ENCODE peak calls at places on chromosomes 4 and X, in nine cellular contexts. One of them, this sample, is unnamed.

GRCh38 chrX:150227321-150227860 is 135.7 kb upstream of the MAMLD1 start:
- ATAC-seq in IMR-90: no peak
- ATAC-seq in GM12878: no peak
- ATAC-seq in heart left ventricle: no peak
- ATAC-seq in right lobe of liver: no peak
- ATAC-seq in K562: no peak
- ATAC-seq in gastrocnemius medialis: no peak
- ATAC-seq in HCT116: no peak
- ATAC-seq in body of pancreas: no peak
- ATAC-seq in this sample: no peak

GRCh38 chr4:70623301-70623700 is 5.2 kb upstream of the ENAM start:
- ATAC-seq in gastrocnemius medialis: no peak
- ATAC-seq in IMR-90: no peak
- ATAC-seq in K562: no peak
- ATAC-seq in HCT116: no peak
- ATAC-seq in heart left ventricle: no peak
- ATAC-seq in GM12878: no peak
- ATAC-seq in right lobe of liver: no peak
- ATAC-seq in body of pancreas: peak
- ATAC-seq in this sample: no peak

GRCh38 chr4:89572224-89572858 is 264.6 kb downstream of the SNCA start:
- ATAC-seq in gastrocnemius medialis: no peak
- ATAC-seq in K562: no peak
- ATAC-seq in HCT116: no peak
- ATAC-seq in right lobe of liver: no peak
- ATAC-seq in GM12878: no peak
- ATAC-seq in IMR-90: no peak
- ATAC-seq in heart left ventricle: no peak
- ATAC-seq in body of pancreas: no peak
- ATAC-seq in this sample: no peak

GRCh38 chr4:145731026-145731425 is 51.1 kb downstream of the C4orf51 start:
- ATAC-seq in right lobe of liver: peak
- ATAC-seq in K562: no peak
- ATAC-seq in GM12878: no peak
- ATAC-seq in gastrocnemius medialis: no peak
- ATAC-seq in heart left ventricle: no peak
- ATAC-seq in IMR-90: no peak
- ATAC-seq in HCT116: no peak
- ATAC-seq in body of pancreas: peak
- ATAC-seq in this sample: no peak

GRCh38 chrX:154751121-154751668 is 318 bp upstream of the GAB3 start:
- ATAC-seq in HCT116: no peak
- ATAC-seq in heart left ventricle: peak
- ATAC-seq in body of pancreas: peak
- ATAC-seq in gastrocnemius medialis: peak
- ATAC-seq in IMR-90: peak
- ATAC-seq in GM12878: no peak
- ATAC-seq in right lobe of liver: peak
- ATAC-seq in K562: peak
- ATAC-seq in this sample: no peak

GRCh38 chr4:183165371-183165770 is 66.3 kb downstream of the WWC2 start:
- ATAC-seq in GM12878: no peak
- ATAC-seq in body of pancreas: no peak
- ATAC-seq in IMR-90: peak
- ATAC-seq in heart left ventricle: peak
- ATAC-seq in HCT116: no peak
- ATAC-seq in right lobe of liver: peak
- ATAC-seq in K562: no peak
- ATAC-seq in gastrocnemius medialis: no peak
- ATAC-seq in this sample: peak

GRCh38 chr4:38078590-38079381 is 118.6 kb downstream of the PTTG2 start:
- ATAC-seq in gastrocnemius medialis: no peak
- ATAC-seq in HCT116: peak
- ATAC-seq in GM12878: peak
- ATAC-seq in K562: no peak
- ATAC-seq in IMR-90: peak
- ATAC-seq in right lobe of liver: peak
- ATAC-seq in body of pancreas: no peak
- ATAC-seq in heart left ventricle: no peak
- ATAC-seq in this sample: no peak

GRCh38 chr4:97038146-97038516 is 1105.1 kb downstream of the STPG2 start:
- ATAC-seq in body of pancreas: no peak
- ATAC-seq in IMR-90: no peak
- ATAC-seq in HCT116: no peak
- ATAC-seq in K562: no peak
- ATAC-seq in gastrocnemius medialis: no peak
- ATAC-seq in heart left ventricle: no peak
- ATAC-seq in right lobe of liver: no peak
- ATAC-seq in GM12878: no peak
- ATAC-seq in this sample: no peak

GRCh38 chrX:119682019-119682989 is 10.7 kb downstream of the SEPTIN6 start:
- ATAC-seq in right lobe of liver: no peak
- ATAC-seq in IMR-90: no peak
- ATAC-seq in heart left ventricle: no peak
- ATAC-seq in K562: no peak
- ATAC-seq in HCT116: no peak
- ATAC-seq in body of pancreas: no peak
- ATAC-seq in GM12878: peak
- ATAC-seq in gastrocnemius medialis: no peak
- ATAC-seq in this sample: no peak

GRCh38 chrX:10110316-10110932 is 46.4 kb upstream of the CLCN4 start:
- ATAC-seq in IMR-90: no peak
- ATAC-seq in right lobe of liver: no peak
- ATAC-seq in HCT116: no peak
- ATAC-seq in body of pancreas: no peak
- ATAC-seq in heart left ventricle: no peak
- ATAC-seq in GM12878: peak
- ATAC-seq in gastrocnemius medialis: no peak
- ATAC-seq in K562: no peak
- ATAC-seq in this sample: no peak

DNA sequence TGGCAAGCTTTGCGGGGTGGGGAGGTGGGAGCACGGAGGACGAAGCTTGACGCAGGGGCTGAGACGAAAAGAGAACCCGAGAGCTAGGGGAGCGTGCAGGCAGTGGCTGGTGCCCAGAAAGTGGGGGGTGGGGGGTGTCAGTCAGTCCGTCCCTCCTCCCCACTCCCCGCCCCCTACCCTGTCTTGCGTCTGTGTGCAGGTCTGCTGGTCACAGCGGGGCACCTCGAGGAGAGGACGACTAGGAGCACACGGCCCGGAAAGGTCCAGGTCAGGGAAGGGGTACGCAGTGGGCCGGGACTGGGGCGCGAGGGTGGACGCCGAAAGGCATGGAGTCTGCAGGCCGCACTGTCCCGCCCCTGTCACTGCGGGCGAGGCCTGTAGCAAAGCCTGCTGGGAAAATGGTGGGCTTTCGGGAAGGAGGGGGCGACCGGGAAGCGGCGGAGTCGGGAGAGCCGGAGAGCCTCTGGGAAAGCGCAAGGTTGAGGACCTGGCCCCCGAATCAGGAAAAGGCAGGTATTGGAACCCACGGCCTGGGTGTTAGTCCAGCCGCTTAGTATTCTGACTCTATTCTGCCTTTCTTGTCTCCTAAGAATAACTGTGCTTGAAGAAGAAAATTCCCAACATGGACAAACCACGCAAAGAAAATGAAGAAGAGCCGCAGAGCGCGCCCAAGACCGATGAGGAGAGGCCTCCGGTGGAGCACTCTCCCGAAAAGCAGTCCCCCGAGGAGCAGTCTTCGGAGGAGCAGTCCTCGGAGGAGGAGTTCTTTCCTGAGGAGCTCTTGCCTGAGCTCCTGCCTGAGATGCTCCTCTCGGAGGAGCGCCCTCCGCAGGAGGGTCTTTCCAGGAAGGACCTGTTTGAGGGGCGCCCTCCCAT is 758 bp downstream of the TCEAL1 start:
- ATAC-seq in heart left ventricle: peak
- ATAC-seq in gastrocnemius medialis: peak
- ATAC-seq in body of pancreas: peak
- ATAC-seq in right lobe of liver: peak
- ATAC-seq in IMR-90: peak
- ATAC-seq in HCT116: no peak
- ATAC-seq in K562: peak
- ATAC-seq in GM12878: peak
- ATAC-seq in this sample: peak
- TF ChIP-seq POLR2A in heart left ventricle: no peak
- TF ChIP-seq POLR2A in gastrocnemius medialis: peak
- TF ChIP-seq POLR2A in body of pancreas: peak
- TF ChIP-seq POLR2A in right lobe of liver: peak
- TF ChIP-seq POLR2A in IMR-90: no peak
- TF ChIP-seq POLR2A in HCT116: no peak
- TF ChIP-seq POLR2A in K562: peak
- TF ChIP-seq POLR2A in GM12878: peak
- TF ChIP-seq POLR2A in this sample: peak

GRCh38 chr4:101762025-101762424 is 28.5 kb upstream of the BANK1 start:
- ATAC-seq in HCT116: no peak
- ATAC-seq in GM12878: no peak
- ATAC-seq in IMR-90: no peak
- ATAC-seq in heart left ventricle: no peak
- ATAC-seq in gastrocnemius medialis: no peak
- ATAC-seq in right lobe of liver: no peak
- ATAC-seq in body of pancreas: no peak
- ATAC-seq in K562: no peak
- ATAC-seq in this sample: no peak

GRCh38 chr4:101763576-101763975 is 27.0 kb upstream of the BANK1 start:
- ATAC-seq in IMR-90: no peak
- ATAC-seq in body of pancreas: no peak
- ATAC-seq in gastrocnemius medialis: no peak
- ATAC-seq in heart left ventricle: no peak
- ATAC-seq in GM12878: no peak
- ATAC-seq in HCT116: no peak
- ATAC-seq in right lobe of liver: no peak
- ATAC-seq in K562: no peak
- ATAC-seq in this sample: no peak

GRCh38 chr4:101762544-101762943 is 28.0 kb upstream of the BANK1 start:
- ATAC-seq in heart left ventricle: no peak
- ATAC-seq in GM12878: no peak
- ATAC-seq in K562: no peak
- ATAC-seq in HCT116: no peak
- ATAC-seq in right lobe of liver: no peak
- ATAC-seq in IMR-90: no peak
- ATAC-seq in gastrocnemius medialis: no peak
- ATAC-seq in body of pancreas: no peak
- ATAC-seq in this sample: no peak

GRCh38 chr4:101756181-101756580 is 34.3 kb upstream of the BANK1 start:
- ATAC-seq in GM12878: no peak
- ATAC-seq in right lobe of liver: no peak
- ATAC-seq in K562: no peak
- ATAC-seq in IMR-90: no peak
- ATAC-seq in gastrocnemius medialis: no peak
- ATAC-seq in body of pancreas: no peak
- ATAC-seq in HCT116: no peak
- ATAC-seq in heart left ventricle: no peak
- ATAC-seq in this sample: no peak

GRCh38 chr4:101761405-101761804 is 29.1 kb upstream of the BANK1 start:
- ATAC-seq in gastrocnemius medialis: no peak
- ATAC-seq in K562: no peak
- ATAC-seq in GM12878: no peak
- ATAC-seq in heart left ventricle: no peak
- ATAC-seq in HCT116: no peak
- ATAC-seq in body of pancreas: no peak
- ATAC-seq in right lobe of liver: no peak
- ATAC-seq in IMR-90: no peak
- ATAC-seq in this sample: no peak
- TF ChIP-seq POLR2A in gastrocnemius medialis: no peak
- TF ChIP-seq POLR2A in K562: no peak
- TF ChIP-seq POLR2A in GM12878: no peak
- TF ChIP-seq POLR2A in heart left ventricle: no peak
- TF ChIP-seq POLR2A in HCT116: no peak
- TF ChIP-seq POLR2A in body of pancreas: no peak
- TF ChIP-seq POLR2A in right lobe of liver: no peak
- TF ChIP-seq POLR2A in IMR-90: no peak
- TF ChIP-seq POLR2A in this sample: no peak

DNA sequence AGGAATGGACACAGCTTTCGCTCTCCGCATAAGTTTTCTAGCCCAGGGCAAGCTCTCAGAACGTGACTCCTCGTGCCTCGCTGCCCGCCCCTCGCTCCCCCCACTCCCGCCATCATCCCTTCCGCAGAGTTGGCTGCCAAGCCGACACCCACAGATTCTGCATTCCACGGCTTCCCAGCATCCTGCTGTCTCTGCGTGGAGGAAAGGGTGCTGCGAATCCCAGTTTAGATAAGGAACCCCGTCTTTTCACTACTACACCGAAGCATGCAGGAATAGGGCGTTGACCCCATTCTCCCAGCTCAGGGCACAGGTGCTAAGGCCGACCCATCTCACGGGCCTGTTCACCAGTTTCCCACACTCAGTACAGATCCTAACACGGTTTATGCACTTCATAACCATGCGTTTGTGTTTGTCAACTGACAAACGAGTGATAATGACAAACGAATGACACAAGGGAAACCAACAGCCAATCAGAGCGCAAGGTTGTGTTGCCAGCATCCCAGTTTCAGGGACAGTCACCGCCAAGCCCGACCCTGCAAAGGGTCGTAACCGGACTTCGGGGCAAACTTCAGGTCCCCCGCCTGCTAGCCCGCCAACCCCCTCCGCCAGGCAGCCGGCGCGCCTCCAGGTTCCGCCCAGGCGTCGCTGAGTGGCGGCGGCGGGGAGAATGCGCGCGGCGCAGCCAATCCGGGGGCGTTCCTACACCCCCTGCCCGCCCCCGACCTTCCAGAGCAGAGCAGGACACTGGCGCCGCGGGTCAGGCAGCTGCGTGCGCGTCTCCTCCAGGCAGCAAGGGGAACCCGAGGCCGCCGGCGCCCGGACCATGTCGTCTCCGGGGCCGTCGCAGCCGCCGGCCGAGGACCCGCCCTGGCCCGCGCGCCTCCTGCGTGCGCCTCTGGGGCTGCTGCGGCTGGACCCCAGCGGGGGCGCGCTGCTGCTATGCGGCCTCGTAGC is at the start of gene CYP2U1:
- ATAC-seq in right lobe of liver: peak
- ATAC-seq in K562: peak
- ATAC-seq in heart left ventricle: peak
- ATAC-seq in IMR-90: peak
- ATAC-seq in body of pancreas: peak
- ATAC-seq in HCT116: peak
- ATAC-seq in GM12878: peak
- ATAC-seq in gastrocnemius medialis: peak
- ATAC-seq in this sample: peak
- TF ChIP-seq POLR2A in right lobe of liver: peak
- TF ChIP-seq POLR2A in K562: no peak
- TF ChIP-seq POLR2A in heart left ventricle: peak
- TF ChIP-seq POLR2A in IMR-90: no peak
- TF ChIP-seq POLR2A in body of pancreas: peak
- TF ChIP-seq POLR2A in HCT116: peak
- TF ChIP-seq POLR2A in GM12878: peak
- TF ChIP-seq POLR2A in gastrocnemius medialis: peak
- TF ChIP-seq POLR2A in this sample: peak

DNA sequence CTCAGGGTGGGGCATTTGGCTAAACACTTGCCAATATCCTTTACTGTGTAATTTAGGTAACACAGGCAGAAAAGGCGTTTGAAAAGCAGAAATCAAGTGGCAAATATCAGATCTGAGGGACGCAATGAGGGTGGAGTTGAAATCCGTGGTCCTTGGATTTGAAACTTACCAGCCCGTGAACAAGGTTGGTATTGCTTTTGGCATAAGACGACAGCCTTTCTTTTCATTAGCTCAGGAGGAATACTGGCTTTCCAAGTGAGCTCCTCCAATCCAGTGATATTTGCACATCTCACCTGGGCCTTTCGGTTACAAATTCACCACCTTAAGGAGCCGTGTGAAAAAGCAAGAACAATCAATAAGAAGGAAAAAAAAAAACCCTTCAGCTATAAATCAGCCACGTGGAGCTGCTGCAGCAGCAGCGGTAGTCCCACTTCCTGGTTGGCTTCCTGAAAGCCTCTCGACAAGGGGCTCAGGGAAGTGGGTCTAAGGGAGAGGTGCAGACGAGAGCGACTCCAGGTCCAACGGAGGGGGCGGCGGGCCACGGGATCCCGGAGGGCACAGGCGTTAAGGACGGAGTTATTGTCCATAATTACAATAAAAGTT is 717 bp upstream of the GALNT7 start:
- ATAC-seq in GM12878: peak
- ATAC-seq in HCT116: peak
- ATAC-seq in gastrocnemius medialis: no peak
- ATAC-seq in K562: peak
- ATAC-seq in right lobe of liver: peak
- ATAC-seq in heart left ventricle: peak
- ATAC-seq in body of pancreas: peak
- ATAC-seq in IMR-90: no peak
- ATAC-seq in this sample: no peak
- TF ChIP-seq POLR2A in GM12878: no peak
- TF ChIP-seq POLR2A in HCT116: no peak
- TF ChIP-seq POLR2A in gastrocnemius medialis: no peak
- TF ChIP-seq POLR2A in K562: no peak
- TF ChIP-seq POLR2A in right lobe of liver: no peak
- TF ChIP-seq POLR2A in heart left ventricle: no peak
- TF ChIP-seq POLR2A in body of pancreas: peak
- TF ChIP-seq POLR2A in IMR-90: no peak
- TF ChIP-seq POLR2A in this sample: no peak